ENCODE peak calls at places on chromosomes 3 and 15, in seven cellular contexts. Z is GM06990; W is activated T-helper 1 cell treated with Interleukin-2 at 50 U/mL for 16 hours; E is stimulated activated naive CD8-positive, alpha-beta T cell treated with anti-CD3 and anti-CD28 coated beads, Interleukin-15, Interleukin-2, amounts not matched to agents 100 U/mL and 50 U/mL, for 24 hours; B is right lobe of liver; L is activated CD4-positive, CD25-positive, alpha-beta regulatory T cell; K is NCI-H460. S is an unnamed sample.

GRCh38 chr15:89399390-89400120 is 64.9 kb upstream of the POLG start:
- DNase-seq in B (no peak), L (peak; percentile 12), K (peak; percentile 55), Z (peak; percentile 59), E (peak; percentile 57), W (no peak), S (no peak)

GRCh38 chr3:142459929-142460328 is 12.1 kb upstream of the XRN1 start:
- DNase-seq in E (no peak), W (no peak), B (no peak), L (no peak), K (no peak), Z (no peak), S (no peak)

GRCh38 chr15:57703387-57703786 is 3.1 kb upstream of the POLR2M start:
- DNase-seq in K (no peak), W (no peak), E (no peak), B (no peak), Z (no peak), L (no peak), S (no peak)

GRCh38 chr15:77494073-77494472 is 73.4 kb downstream of the HMG20A start:
- DNase-seq in B (no peak), L (no peak), Z (no peak), E (no peak), W (no peak), K (no peak), S (no peak)

GRCh38 chr15:80478075-80478474 is 73.9 kb downstream of the ARNT2 start:
- DNase-seq in L (no peak), Z (no peak), W (no peak), K (no peak), E (no peak), B (no peak), S (no peak)

GRCh38 chr3:156865732-156866131 is 39.6 kb downstream of the LEKR1 start:
- DNase-seq in L (no peak), E (no peak), K (no peak), Z (no peak), B (no peak), W (no peak), S (no peak)

GRCh38 chr15:91186892-91187644 is 87.0 kb downstream of the SV2B start:
- DNase-seq in K (peak; percentile 15), B (no peak), Z (no peak), E (no peak), W (no peak), L (no peak), S (peak; percentile 35)

GRCh38 chr15:31135523-31135922 is 34.0 kb upstream of the TRPM1 start:
- DNase-seq in Z (no peak), K (no peak), W (no peak), E (no peak), L (no peak), B (no peak), S (no peak)

GRCh38 chr15:51623386-51623938 is 891 bp upstream of the DMXL2 start:
- DNase-seq in L (no peak), E (no peak), K (no peak), W (no peak), B (no peak), Z (no peak), S (no peak)

GRCh38 chr3:13371100-13372075 is 48.7 kb downstream of the NUP210 start:
- DNase-seq in W (no peak), E (no peak), B (no peak), K (no peak), Z (no peak), L (no peak), S (no peak)

GRCh38 chr3:124563376-124563775 is 166.9 kb upstream of the UMPS start:
- DNase-seq in Z (no peak), B (no peak), E (no peak), K (no peak), L (no peak), W (no peak), S (no peak)

GRCh38 chr3:72263223-72264015 is 478.5 kb upstream of the PROK2 start:
- DNase-seq in Z (no peak), K (no peak), B (no peak), L (no peak), E (no peak), W (no peak), S (no peak)

GRCh38 chr3:129078510-129078909 is 17.9 kb downstream of the GP9 start:
- DNase-seq in K (no peak), E (no peak), W (no peak), L (no peak), Z (no peak), B (no peak), S (no peak)

GRCh38 chr3:23743141-23743784 is 62.5 kb upstream of the UBE2E1 start:
- DNase-seq in L (no peak), E (no peak), Z (no peak), B (no peak), K (no peak), W (no peak), S (no peak)

GRCh38 chr3:4772171-4772804 is 206.9 kb upstream of the BHLHE40 start:
- DNase-seq in E (no peak), Z (no peak), K (no peak), L (no peak), W (no peak), B (no peak), S (no peak)

GRCh38 chr3:63900459-63900858 is 11.7 kb downstream of the SCAANT1 start:
- DNase-seq in E (no peak), Z (no peak), L (no peak), B (no peak), K (no peak), W (no peak), S (no peak)

GRCh38 chr3:122794779-122795673 is at the start of gene SLC49A4:
- DNase-seq in W (peak; percentile 59), E (peak; percentile 77), K (peak; percentile 58), B (peak; percentile 87), L (no peak), Z (peak; percentile 89), S (peak; percentile 31)

GRCh38 chr3:191331443-191331842 is 1.1 kb upstream of the UTS2B start:
- DNase-seq in K (no peak), B (no peak), W (no peak), Z (no peak), E (no peak), L (no peak), S (peak; percentile 53)

GRCh38 chr3:114363554-114364202 is 69.8 kb downstream of the TIGIT start:
- DNase-seq in B (no peak), W (no peak), E (no peak), L (no peak), K (no peak), Z (no peak), S (peak; percentile 51)

GRCh38 chr15:73597036-73597638 is 36.1 kb downstream of the NPTN start:
- DNase-seq in K (no peak), Z (no peak), E (no peak), W (no peak), B (peak; percentile 51), L (no peak), S (no peak)

S was measured in kidney epithelial cell.